ENCODE peak calls at places on chromosomes 6 and 20, in five cellular contexts. W, X, N, D and V are unnamed samples.

GRCh38 chr20:53956013-53956715 is 114.2 kb downstream of the BCAS1 start:
- DNase-seq in X (no peak), N (no peak), D (no peak), W (no peak), V (no peak)

GRCh38 chr6:144477841-144478240 is 192.7 kb downstream of the UTRN start:
- DNase-seq in D (no peak), X (no peak), W (no peak), N (no peak), V (no peak)

GRCh38 chr6:84462697-84463096 is 235.3 kb upstream of the CEP162 start:
- DNase-seq in X (no peak), D (no peak), W (no peak), N (no peak), V (no peak)

GRCh38 chr20:13649548-13649947 is 10.8 kb upstream of the TASP1 start:
- DNase-seq in N (no peak), D (no peak), X (peak), W (no peak), V (no peak)

GRCh38 chr6:80531676-80532619 is 425.5 kb downstream of the BCKDHB start:
- DNase-seq in D (no peak), W (no peak), N (no peak), X (no peak), V (no peak)

GRCh38 chr6:129567374-129567773 is 142.6 kb downstream of the ARHGAP18 start:
- DNase-seq in W (no peak), D (no peak), X (no peak), N (peak), V (no peak)

GRCh38 chr6:25844518-25844917 is 12.7 kb upstream of the SLC17A1 start:
- DNase-seq in W (no peak), N (no peak), D (no peak), X (no peak), V (no peak)

GRCh38 chr6:42279144-42279781 is 61.6 kb upstream of the MRPS10 start:
- DNase-seq in X (peak), D (no peak), N (no peak), W (no peak), V (no peak)